ENCODE peak calls at places on chromosomes 13 and 19, in four cellular contexts. W is T-helper 2 cell, H is NCI-H2081, L is thoracic aorta. Y is an unnamed sample.
A peak's percentile ranks its signal among the peaks of the same experiment; 100 is the strongest.

GRCh38 chr13:51156666-51157065 is 45.6 kb upstream of the C13orf42 start:
- DNase-seq in H (peak; percentile 22), W (no peak), L (no peak), Y (no peak)

GRCh38 chr19:54489341-54489740 is 13.3 kb upstream of the LAIR2 start:
- DNase-seq in W (no peak), H (no peak), L (no peak), Y (no peak)

GRCh38 chr19:29841559-29842367 is 30.0 kb downstream of the CCNE1 start:
- DNase-seq in H (no peak), W (no peak), L (no peak), Y (peak; percentile 93)

GRCh38 chr19:5147074-5147970 is 178.4 kb downstream of the KDM4B start:
- DNase-seq in L (no peak), H (no peak), W (no peak), Y (no peak)

GRCh38 chr13:61575941-61576340 is 160.3 kb upstream of the PCDH20 start:
- DNase-seq in W (no peak), H (no peak), L (no peak), Y (no peak)

GRCh38 chr13:45542878-45543277 is 72.7 kb downstream of the ERICH6B start:
- DNase-seq in L (no peak), H (no peak), W (no peak), Y (no peak)

GRCh38 chr13:65292488-65292901 is 1937.6 kb downstream of the PCDH9 start:
- DNase-seq in L (no peak), H (no peak), W (no peak), Y (no peak)

GRCh38 chr13:101942038-101942437 is 459.8 kb downstream of the FGF14 start:
- DNase-seq in H (peak; percentile 76), L (no peak), W (no peak), Y (no peak)

GRCh38 chr13:43688230-43688907 is 98.4 kb downstream of the ENOX1 start:
- DNase-seq in W (no peak), L (no peak), H (no peak), Y (peak; percentile 25)

GRCh38 chr19:50508850-50509190 is 2.2 kb downstream of the JOSD2 start:
- DNase-seq in H (no peak), L (no peak), W (no peak), Y (no peak)